ENCODE peak calls at places on chromosomes 3 and 15, in nine cellular contexts. A is activated CD4-positive, alpha-beta T cell treated with anti-CD3 and anti-CD28 coated beads, Interleukin-2, amount 50 U/mL, for 48 hours; T is midbrain; J is A172; R is effector memory CD8-positive, alpha-beta T cell; K is stimulated activated CD8-positive, alpha-beta memory T cell treated with anti-CD3 and anti-CD28 coated beads, Interleukin-2, amount 100 ng/mL, for 1 hour; Y is colonic mucosa; U is AG20443; G is AG08395. N is an unnamed sample.

GRCh38 chr15:47715856-47716445 is 1.4 kb upstream of the SEMA6D start:
- DNase-seq in A (no peak), T (peak; percentile 81), J (no peak), R (no peak), K (no peak), Y (peak; percentile 28), U (peak; percentile 22), G (peak; percentile 35), N (no peak)

GRCh38 chr3:43997788-43998373 is 243.8 kb upstream of the TOPAZ1 start:
- DNase-seq in A (peak; percentile 8), T (no peak), J (no peak), R (no peak), K (no peak), Y (no peak), U (no peak), G (no peak), N (no peak)

GRCh38 chr15:63939531-63940130 is 105.9 kb upstream of the HERC1 start:
- DNase-seq in A (no peak), T (no peak), J (peak; percentile 62), R (peak; percentile 10), K (no peak), Y (peak; percentile 27), U (peak; percentile 65), G (peak; percentile 64), N (no peak)

GRCh38 chr15:90497912-90498311 is 31.8 kb upstream of the CRTC3 start:
- DNase-seq in A (no peak), T (no peak), J (no peak), R (no peak), K (no peak), Y (peak; percentile 82), U (no peak), G (no peak), N (no peak)

GRCh38 chr15:77076325-77076915 is 5.5 kb upstream of the TSPAN3 start:
- DNase-seq in A (no peak), T (peak; percentile 27), J (no peak), R (no peak), K (no peak), Y (no peak), U (no peak), G (no peak), N (no peak)

GRCh38 chr15:71332605-71333004 is 217.3 kb downstream of the THSD4 start:
- DNase-seq in A (no peak), T (no peak), J (no peak), R (no peak), K (no peak), Y (no peak), U (no peak), G (no peak), N (no peak)

GRCh38 chr3:170470063-170471006 is 51.7 kb downstream of the CLDN11 start:
- DNase-seq in A (no peak), T (peak; percentile 57), J (no peak), R (no peak), K (no peak), Y (no peak), U (peak; percentile 56), G (peak; percentile 49), N (peak; percentile 62)

GRCh38 chr15:101068961-101069734 is 150.0 kb downstream of the LRRK1 start:
- DNase-seq in A (no peak), T (no peak), J (no peak), R (no peak), K (no peak), Y (no peak), U (peak; percentile 25), G (peak; percentile 13), N (no peak)

GRCh38 chr3:14906355-14906960 is 40.9 kb upstream of the NR2C2 start:
- DNase-seq in A (no peak), T (no peak), J (no peak), R (no peak), K (no peak), Y (no peak), U (no peak), G (no peak), N (no peak)

GRCh38 chr15:52649686-52650085 is 29.5 kb downstream of the ATOSA start:
- DNase-seq in A (no peak), T (no peak), J (no peak), R (no peak), K (no peak), Y (no peak), U (no peak), G (no peak), N (no peak)

GRCh38 chr3:152320201-152320617 is 51.5 kb downstream of the MBNL1 start:
- DNase-seq in A (no peak), T (no peak), J (no peak), R (no peak), K (no peak), Y (no peak), U (no peak), G (no peak), N (no peak)

GRCh38 chr15:62824111-62824737 is 218.3 kb upstream of the TPM1 start:
- DNase-seq in A (no peak), T (no peak), J (peak; percentile 25), R (no peak), K (no peak), Y (no peak), U (peak; percentile 72), G (peak; percentile 81), N (no peak)

GRCh38 chr15:61383421-61383820 is 154.3 kb upstream of the RORA start:
- DNase-seq in A (no peak), T (no peak), J (no peak), R (no peak), K (no peak), Y (no peak), U (peak; percentile 52), G (peak; percentile 89), N (no peak)

GRCh38 chr3:155919728-155920127 is 49.3 kb downstream of the GMPS start:
- DNase-seq in A (no peak), T (no peak), J (no peak), R (no peak), K (no peak), Y (no peak), U (no peak), G (no peak), N (no peak)

GRCh38 chr3:47406762-47407149 is 25.9 kb downstream of the PTPN23 start:
- DNase-seq in A (no peak), T (no peak), J (no peak), R (no peak), K (no peak), Y (no peak), U (peak; percentile 9), G (no peak), N (no peak)

GRCh38 chr3:28836199-28836598 is 444.7 kb upstream of the RBMS3 start:
- DNase-seq in A (no peak), T (no peak), J (peak; percentile 7), R (no peak), K (no peak), Y (no peak), U (no peak), G (no peak), N (no peak)

GRCh38 chr15:39458131-39458530 is 122.7 kb upstream of the THBS1 start:
- DNase-seq in A (no peak), T (no peak), J (no peak), R (no peak), K (no peak), Y (no peak), U (no peak), G (no peak), N (no peak)

GRCh38 chr3:195102609-195103467 is 168.1 kb downstream of the XXYLT1 start:
- DNase-seq in A (no peak), T (no peak), J (peak; percentile 98), R (no peak), K (no peak), Y (peak; percentile 71), U (peak; percentile 79), G (peak; percentile 82), N (no peak)

GRCh38 chr15:94864600-94864999 is 633.2 kb downstream of the MCTP2 start:
- DNase-seq in A (no peak), T (no peak), J (no peak), R (no peak), K (no peak), Y (no peak), U (no peak), G (no peak), N (no peak)

GRCh38 chr15:64720188-64720587 is 55.2 kb downstream of the RBPMS2 start:
- DNase-seq in A (no peak), T (no peak), J (no peak), R (no peak), K (no peak), Y (no peak), U (peak; percentile 4), G (no peak), N (no peak)

GRCh38 chr15:49308686-49309085 is 114.4 kb upstream of the FGF7 start:
- DNase-seq in A (no peak), T (no peak), J (no peak), R (no peak), K (no peak), Y (no peak), U (no peak), G (no peak), N (no peak)

GRCh38 chr3:173796865-173797264 is 399.3 kb downstream of the NLGN1 start:
- DNase-seq in A (no peak), T (no peak), J (no peak), R (no peak), K (no peak), Y (no peak), U (no peak), G (no peak), N (no peak)

GRCh38 chr3:119015942-119016341 is 18.7 kb downstream of the IGSF11 start:
- DNase-seq in A (no peak), T (no peak), J (no peak), R (no peak), K (no peak), Y (no peak), U (no peak), G (no peak), N (no peak)

GRCh38 chr15:40743921-40744809 is 10.9 kb downstream of the RMDN3 start:
- DNase-seq in A (peak; percentile 65), T (no peak), J (no peak), R (peak; percentile 69), K (no peak), Y (peak; percentile 22), U (peak; percentile 85), G (peak; percentile 77), N (no peak)

GRCh38 chr15:73979636-73980035 is 12.5 kb downstream of the STOML1 start:
- DNase-seq in A (no peak), T (no peak), J (no peak), R (no peak), K (no peak), Y (no peak), U (no peak), G (no peak), N (no peak)

GRCh38 chr15:80536231-80536630 is 132.0 kb downstream of the ARNT2 start:
- DNase-seq in A (no peak), T (no peak), J (no peak), R (no peak), K (no peak), Y (no peak), U (no peak), G (no peak), N (no peak)

GRCh38 chr3:123286308-123287023 is 84.7 kb downstream of the SEC22A start:
- DNase-seq in A (peak; percentile 39), T (peak; percentile 16), J (peak; percentile 72), R (no peak), K (no peak), Y (peak; percentile 36), U (peak; percentile 89), G (peak; percentile 81), N (peak; percentile 87)

GRCh38 chr3:50255251-50255615 is 13.7 kb upstream of the SEMA3B start:
- DNase-seq in A (no peak), T (no peak), J (no peak), R (no peak), K (no peak), Y (no peak), U (no peak), G (no peak), N (no peak)

GRCh38 chr3:113166719-113167492 is 44.5 kb upstream of the BOC start:
- DNase-seq in A (no peak), T (peak; percentile 39), J (peak; percentile 20), R (no peak), K (no peak), Y (no peak), U (peak; percentile 80), G (peak; percentile 64), N (peak; percentile 46)

GRCh38 chr3:50226888-50227389 is 9.1 kb upstream of the GNAI2 start:
- DNase-seq in A (peak; percentile 51), T (peak; percentile 42), J (no peak), R (no peak), K (no peak), Y (peak; percentile 67), U (no peak), G (no peak), N (no peak)

GRCh38 chr3:45026038-45026437 is at the start of gene CLEC3B:
- DNase-seq in A (no peak), T (no peak), J (no peak), R (no peak), K (no peak), Y (peak; percentile 44), U (peak; percentile 81), G (peak; percentile 75), N (peak; percentile 32)